ENCODE peak calls at places on chromosomes 2 and 18, in five cellular contexts. One of them, this sample, is unnamed.

GRCh38 chr2:160747771-160748170 is 254.2 kb upstream of the RBMS1 start:
- DNase-seq in GM12878: no peak
- DNase-seq in H1: no peak
- DNase-seq in SK-N-SH: no peak
- DNase-seq in HCT116: no peak
- DNase-seq in this sample: no peak

GRCh38 chr18:11114653-11115052 is 34.7 kb downstream of the PIEZO2 start:
- DNase-seq in SK-N-SH: no peak
- DNase-seq in H1: no peak
- DNase-seq in GM12878: no peak
- DNase-seq in HCT116: no peak
- DNase-seq in this sample: peak

GRCh38 chr2:75602724-75603342 is 42.1 kb upstream of the EVA1A start:
- DNase-seq in H1: no peak
- DNase-seq in SK-N-SH: no peak
- DNase-seq in HCT116: no peak
- DNase-seq in GM12878: no peak
- DNase-seq in this sample: no peak

GRCh38 chr2:207819839-207820784 is 50.4 kb upstream of the FZD5 start:
- DNase-seq in H1: no peak
- DNase-seq in HCT116: no peak
- DNase-seq in SK-N-SH: no peak
- DNase-seq in GM12878: no peak
- DNase-seq in this sample: peak

GRCh38 chr18:3153107-3153704 is 66.6 kb downstream of the MYOM1 start:
- DNase-seq in H1: no peak
- DNase-seq in HCT116: no peak
- DNase-seq in SK-N-SH: no peak
- DNase-seq in GM12878: peak
- DNase-seq in this sample: peak

GRCh38 chr2:41400057-41400665 is 647.7 kb upstream of the PKDCC start:
- DNase-seq in GM12878: no peak
- DNase-seq in SK-N-SH: peak
- DNase-seq in HCT116: no peak
- DNase-seq in H1: peak
- DNase-seq in this sample: peak

GRCh38 chr18:57542126-57542525 is 44.4 kb downstream of the FECH start:
- DNase-seq in GM12878: no peak
- DNase-seq in H1: no peak
- DNase-seq in SK-N-SH: no peak
- DNase-seq in HCT116: no peak
- DNase-seq in this sample: no peak

GRCh38 chr2:164066095-164066494 is 330.3 kb upstream of the FIGN start:
- DNase-seq in SK-N-SH: no peak
- DNase-seq in H1: no peak
- DNase-seq in GM12878: no peak
- DNase-seq in HCT116: no peak
- DNase-seq in this sample: no peak

GRCh38 chr2:132909427-132909826 is 239.4 kb upstream of the LYPD1 start:
- DNase-seq in SK-N-SH: no peak
- DNase-seq in GM12878: no peak
- DNase-seq in H1: no peak
- DNase-seq in HCT116: no peak
- DNase-seq in this sample: no peak

DNA sequence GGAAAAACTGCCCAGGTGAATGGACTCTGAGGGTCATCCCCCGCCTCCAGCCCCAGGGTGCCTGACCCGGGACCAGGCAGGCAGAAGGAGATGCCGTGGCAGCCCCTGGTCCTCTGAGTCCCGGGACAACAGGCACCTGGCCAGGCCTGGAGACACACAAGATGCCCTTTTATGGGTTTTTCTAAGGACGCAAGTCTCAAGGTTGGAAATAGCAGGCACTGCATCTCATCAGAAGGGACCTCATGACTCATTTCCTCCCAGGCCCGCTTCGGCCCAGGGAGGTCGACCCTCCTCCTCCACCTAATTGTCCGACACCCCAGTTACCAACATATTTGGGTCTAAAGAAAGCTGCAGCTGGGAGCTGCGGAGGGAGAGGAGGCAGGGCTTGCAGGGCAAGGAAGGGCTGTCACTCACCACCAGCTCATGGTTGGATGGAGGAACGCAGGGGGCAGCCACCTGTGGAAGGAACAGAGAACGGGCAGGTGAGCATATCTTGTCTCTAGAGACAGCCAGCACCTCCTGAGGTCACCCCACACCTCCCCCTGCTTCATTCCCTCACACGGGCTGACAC is 82.9 kb downstream of the TNS1 start:
- DNase-seq in GM12878: no peak
- DNase-seq in SK-N-SH: no peak
- DNase-seq in H1: no peak
- DNase-seq in HCT116: no peak
- DNase-seq in this sample: no peak
- TF ChIP-seq YY1 in GM12878: no peak
- TF ChIP-seq YY1 in SK-N-SH: no peak
- TF ChIP-seq YY1 in H1: no peak
- TF ChIP-seq YY1 in HCT116: no peak
- TF ChIP-seq YY1 in this sample: no peak

GRCh38 chr2:123913266-123913810 is 111.7 kb upstream of the CNTNAP5 start:
- DNase-seq in HCT116: no peak
- DNase-seq in SK-N-SH: no peak
- DNase-seq in H1: no peak
- DNase-seq in GM12878: no peak
- DNase-seq in this sample: no peak
- TF ChIP-seq YY1 in HCT116: no peak
- TF ChIP-seq YY1 in SK-N-SH: no peak
- TF ChIP-seq YY1 in H1: no peak
- TF ChIP-seq YY1 in GM12878: no peak
- TF ChIP-seq YY1 in this sample: no peak

GRCh38 chr2:154452906-154453493 is 245.5 kb upstream of the KCNJ3 start:
- DNase-seq in SK-N-SH: no peak
- DNase-seq in H1: peak
- DNase-seq in GM12878: peak
- DNase-seq in HCT116: peak
- DNase-seq in this sample: no peak
- TF ChIP-seq YY1 in SK-N-SH: no peak
- TF ChIP-seq YY1 in H1: no peak
- TF ChIP-seq YY1 in GM12878: no peak
- TF ChIP-seq YY1 in HCT116: no peak
- TF ChIP-seq YY1 in this sample: no peak

GRCh38 chr18:26655010-26655613 is 106.8 kb upstream of the KCTD1 start:
- DNase-seq in HCT116: no peak
- DNase-seq in SK-N-SH: no peak
- DNase-seq in GM12878: no peak
- DNase-seq in H1: no peak
- DNase-seq in this sample: no peak
- TF ChIP-seq YY1 in HCT116: no peak
- TF ChIP-seq YY1 in SK-N-SH: no peak
- TF ChIP-seq YY1 in GM12878: no peak
- TF ChIP-seq YY1 in H1: no peak
- TF ChIP-seq YY1 in this sample: no peak

DNA sequence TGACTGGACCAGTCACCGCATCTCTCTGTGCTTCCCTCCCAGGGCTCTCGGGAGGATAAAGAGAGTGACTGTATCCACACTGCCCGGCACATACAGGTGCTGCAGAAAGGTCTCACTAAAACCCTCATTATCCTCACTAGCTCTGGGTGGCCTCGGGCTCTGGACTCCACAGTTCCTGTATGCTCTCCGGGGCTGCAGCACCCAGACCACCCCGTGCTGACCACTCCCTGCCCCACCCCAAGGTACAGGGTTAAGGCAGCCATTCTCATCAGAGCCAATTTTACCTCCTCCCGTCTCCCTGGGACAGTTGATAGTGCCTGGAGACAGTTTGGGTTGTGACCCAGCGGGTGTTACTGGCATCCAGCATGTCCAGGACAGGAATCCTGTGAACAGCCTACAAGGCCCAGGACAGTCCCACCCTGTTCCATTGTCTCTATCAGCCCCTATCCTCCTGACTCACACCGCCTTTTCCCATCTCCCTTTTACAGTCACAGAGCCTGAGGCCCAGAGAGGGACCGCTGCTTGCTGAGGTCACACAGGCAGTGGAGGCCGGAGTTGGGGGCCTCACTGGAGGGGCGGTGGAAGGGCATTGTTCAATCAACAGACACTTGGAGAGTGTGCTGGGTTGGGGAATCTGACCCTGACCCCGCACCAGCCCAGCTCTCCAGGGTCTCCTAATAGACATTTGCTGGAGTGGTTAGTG is 1.7 kb downstream of the ZAP70 start:
- DNase-seq in H1: no peak
- DNase-seq in HCT116: no peak
- DNase-seq in GM12878: no peak
- DNase-seq in SK-N-SH: no peak
- DNase-seq in this sample: no peak
- TF ChIP-seq YY1 in H1: no peak
- TF ChIP-seq YY1 in HCT116: no peak
- TF ChIP-seq YY1 in GM12878: no peak
- TF ChIP-seq YY1 in SK-N-SH: no peak
- TF ChIP-seq YY1 in this sample: no peak

This sample was measured in HepG2.